ENCODE peak calls at places on chromosome X, in four cellular contexts. X is iPS-NIHi11, L is EL, U is GM23338. O is an unnamed sample.

GRCh38 chrX:41621236-41621651 is 67.5 kb upstream of the GPR34 start:
- DNase-seq in X (peak; percentile 5), L (peak; percentile 41), U (peak; percentile 41), O (no peak)

GRCh38 chrX:136768469-136769084 is 12.2 kb downstream of the ARHGEF6 start:
- DNase-seq in X (peak; percentile 17), L (peak; percentile 88), U (no peak), O (no peak)

GRCh38 chrX:13927175-13927574 is 102.5 kb downstream of the GEMIN8 start:
- DNase-seq in X (no peak), L (no peak), U (no peak), O (no peak)

GRCh38 chrX:19063030-19063429 is 59.2 kb downstream of the ADGRG2 start:
- DNase-seq in X (no peak), L (peak; percentile 26), U (no peak), O (no peak)

GRCh38 chrX:38768079-38768478 is 33.2 kb upstream of the MID1IP1 start:
- DNase-seq in X (no peak), L (peak; percentile 13), U (no peak), O (peak; percentile 8)

GRCh38 chrX:19375546-19375945 is 31.8 kb downstream of the PDHA1 start:
- DNase-seq in X (no peak), L (no peak), U (no peak), O (no peak)

GRCh38 chrX:133640161-133641015 is 225.1 kb upstream of the GPC4 start:
- DNase-seq in X (peak; percentile 10), L (no peak), U (peak; percentile 28), O (no peak)

GRCh38 chrX:69503835-69504625 is at the start of gene NALF2:
- DNase-seq in X (peak; percentile 67), L (peak; percentile 25), U (peak; percentile 80), O (peak; percentile 22)

GRCh38 chrX:17747692-17748091 is 10.4 kb downstream of the SCML1 start:
- DNase-seq in X (no peak), L (no peak), U (no peak), O (no peak)

GRCh38 chrX:20412871-20413486 is 146.3 kb upstream of the RPS6KA3 start:
- DNase-seq in X (no peak), L (no peak), U (no peak), O (peak; percentile 20)

GRCh38 chrX:102651968-102652744 is 873 bp downstream of the GPRASP1 start:
- DNase-seq in X (peak; percentile 10), L (peak; percentile 48), U (peak; percentile 69), O (peak; percentile 19)

GRCh38 chrX:39613508-39613921 is 484.2 kb downstream of the BCOR start:
- DNase-seq in X (peak; percentile 65), L (no peak), U (peak; percentile 64), O (no peak)

GRCh38 chrX:103404225-103405008 is 28.1 kb downstream of the BEX3 start:
- DNase-seq in X (peak; percentile 67), L (peak; percentile 86), U (peak; percentile 87), O (peak; percentile 1)

GRCh38 chrX:19697416-19697815 is 182.1 kb upstream of the MAP3K15 start:
- DNase-seq in X (no peak), L (no peak), U (no peak), O (no peak)

GRCh38 chrX:96563663-96564062 is 121.0 kb upstream of the DIAPH2 start:
- DNase-seq in X (no peak), L (no peak), U (no peak), O (no peak)

GRCh38 chrX:118727686-118728339 is 407 bp downstream of the IL13RA1 start:
- DNase-seq in X (peak; percentile 8), L (peak; percentile 33), U (no peak), O (no peak)

GRCh38 chrX:153765138-153766079 is 1.4 kb downstream of the PLXNB3 start:
- DNase-seq in X (no peak), L (peak; percentile 42), U (no peak), O (no peak)

GRCh38 chrX:47814853-47815252 is 21.8 kb upstream of the ZNF81 start:
- DNase-seq in X (no peak), L (no peak), U (peak; percentile 34), O (no peak)

GRCh38 chrX:53483838-53484420 is 49.8 kb upstream of the HSD17B10 start:
- DNase-seq in X (no peak), L (peak; percentile 16), U (no peak), O (no peak)

GRCh38 chrX:40694833-40695232 is 40.5 kb downstream of the MED14 start:
- DNase-seq in X (no peak), L (peak; percentile 1), U (no peak), O (no peak)

GRCh38 chrX:36407886-36408285 is 488.4 kb downstream of the CFAP47 start:
- DNase-seq in X (no peak), L (no peak), U (no peak), O (no peak)

GRCh38 chrX:110145854-110146253 is 142.9 kb downstream of the TMEM164 start:
- DNase-seq in X (peak; percentile 16), L (peak; percentile 34), U (peak; percentile 35), O (no peak)

GRCh38 chrX:40056420-40056819 is 41.3 kb downstream of the BCOR start:
- DNase-seq in X (no peak), L (peak; percentile 8), U (no peak), O (no peak)

GRCh38 chrX:124507276-124507675 is 160.9 kb downstream of the SH2D1A start:
- DNase-seq in X (no peak), L (no peak), U (no peak), O (no peak)

GRCh38 chrX:20352504-20352903 is 85.8 kb upstream of the RPS6KA3 start:
- DNase-seq in X (no peak), L (no peak), U (no peak), O (no peak)

GRCh38 chrX:18874560-18875255 is 109.2 kb downstream of the PHKA2 start:
- DNase-seq in X (no peak), L (no peak), U (no peak), O (no peak)

GRCh38 chrX:113492895-113493294 is 652.3 kb upstream of the AMOT start:
- DNase-seq in X (no peak), L (no peak), U (no peak), O (no peak)

GRCh38 chrX:30822068-30822671 is 66.9 kb downstream of the TAB3 start:
- DNase-seq in X (no peak), L (peak; percentile 4), U (peak; percentile 15), O (no peak)

GRCh38 chrX:48598645-48599044 is 1.4 kb downstream of the WDR13 start:
- DNase-seq in X (no peak), L (no peak), U (no peak), O (no peak)

GRCh38 chrX:70476934-70477733 is 32.5 kb downstream of the DLG3 start:
- DNase-seq in X (peak; percentile 17), L (peak; percentile 66), U (peak; percentile 59), O (no peak)

GRCh38 chrX:70201732-70202131 is 24.4 kb downstream of the DGAT2L6 start:
- DNase-seq in X (no peak), L (no peak), U (no peak), O (no peak)

GRCh38 chrX:1685460-1685859 is 70.6 kb downstream of the ASMT start:
- DNase-seq in X (no peak), L (no peak), U (no peak), O (no peak)

GRCh38 chrX:1581132-1581531 is 10.3 kb upstream of the AKAP17A start:
- DNase-seq in X (peak; percentile 56), L (peak; percentile 55), U (peak; percentile 76), O (peak; percentile 72)

GRCh38 chrX:32483534-32484136 is 727.7 kb downstream of the DMD start:
- DNase-seq in X (peak; percentile 7), L (no peak), U (peak; percentile 56), O (no peak)

GRCh38 chrX:45322382-45322781 is 121.7 kb upstream of the DIPK2B start:
- DNase-seq in X (peak; percentile 21), L (peak; percentile 82), U (peak; percentile 61), O (no peak)

GRCh38 chrX:43633757-43634156 is 22.3 kb upstream of the MAOA start:
- DNase-seq in X (no peak), L (no peak), U (no peak), O (no peak)

GRCh38 chrX:110280954-110281353 is 36.9 kb downstream of the AMMECR1 start:
- DNase-seq in X (no peak), L (peak; percentile 61), U (no peak), O (no peak)

O was measured in naive thymus-derived CD4-positive, alpha-beta T cell.